ENCODE peak calls at places on chromosomes 5 and 9, in seven cellular contexts. X is epithelial cell of esophagus; O is CD8-positive, alpha-beta memory T cell; Y is astrocyte of the cerebellum; Q is neural progenitor cell; F is iPS DF 6.9; M is Karpas-422. R is an unnamed sample.

GRCh38 chr5:39118638-39119037 is 44.4 kb upstream of the RICTOR start:
- DNase-seq in O (no peak), M (no peak), Q (no peak), F (no peak), Y (no peak), X (no peak), R (no peak)

GRCh38 chr5:167639213-167639612 is 652.2 kb upstream of the WWC1 start:
- DNase-seq in Q (no peak), O (no peak), M (no peak), Y (no peak), X (peak), F (no peak), R (peak)

GRCh38 chr9:134494273-134494815 is 147.3 kb upstream of the COL5A1 start:
- DNase-seq in F (no peak), O (no peak), Q (no peak), Y (no peak), X (no peak), M (no peak), R (no peak)

GRCh38 chr5:158212915-158213314 is 354.0 kb upstream of the CLINT1 start:
- DNase-seq in M (no peak), X (no peak), Q (no peak), F (peak), Y (no peak), O (no peak), R (no peak)

GRCh38 chr5:94425396-94425795 is 193.0 kb downstream of the KIAA0825 start:
- DNase-seq in F (no peak), M (no peak), Q (no peak), Y (no peak), X (no peak), O (no peak), R (no peak)

GRCh38 chr9:93218671-93219420 is 34.9 kb downstream of the WNK2 start:
- DNase-seq in M (no peak), Q (no peak), F (no peak), O (no peak), X (no peak), Y (no peak), R (no peak)

GRCh38 chr9:124214116-124214515 is 43.6 kb upstream of the NEK6 start:
- DNase-seq in O (no peak), Y (no peak), X (no peak), F (no peak), Q (no peak), M (peak), R (no peak)

GRCh38 chr9:38066907-38067610 is 2.0 kb downstream of the SHB start:
- DNase-seq in O (no peak), M (peak), Y (no peak), Q (peak), X (peak), F (no peak), R (no peak)

GRCh38 chr5:77638204-77638762 is at the start of gene OTP:
- DNase-seq in Y (no peak), Q (no peak), F (no peak), M (no peak), O (no peak), X (no peak), R (no peak)

GRCh38 chr5:14958196-14958595 is 86.6 kb upstream of the ANKH start:
- DNase-seq in X (peak), Q (no peak), F (no peak), Y (no peak), M (no peak), O (no peak), R (peak)

GRCh38 chr5:132283423-132284043 is 10.7 kb upstream of the SLC22A4 start:
- DNase-seq in O (no peak), X (peak), Y (no peak), Q (no peak), F (no peak), M (peak), R (no peak)

GRCh38 chr9:24594234-24594850 is 48.6 kb upstream of the IZUMO3 start:
- DNase-seq in F (no peak), Q (no peak), Y (no peak), X (no peak), M (no peak), O (no peak), R (no peak)

GRCh38 chr9:130433168-130433946 is 11.4 kb upstream of the ASS1 start:
- DNase-seq in M (no peak), O (no peak), X (peak), Q (peak), F (no peak), Y (no peak), R (no peak)

GRCh38 chr9:14326264-14326826 is 12.4 kb upstream of the NFIB start:
- DNase-seq in F (no peak), Y (no peak), O (no peak), X (peak), M (peak), Q (no peak), R (peak)

GRCh38 chr5:95617057-95617456 is 2.8 kb upstream of the GPR150 start:
- DNase-seq in Q (no peak), M (no peak), O (no peak), X (peak), Y (no peak), F (no peak), R (no peak)

GRCh38 chr5:15021286-15022046 is 149.9 kb upstream of the ANKH start:
- DNase-seq in Q (no peak), O (no peak), F (no peak), Y (peak), X (no peak), M (no peak), R (no peak)

GRCh38 chr5:137370096-137370495 is 129.0 kb downstream of the SPOCK1 start:
- DNase-seq in O (no peak), Y (no peak), Q (no peak), F (no peak), X (peak), M (no peak), R (no peak)

GRCh38 chr9:126439402-126439765 is 112.8 kb downstream of the MVB12B start:
- DNase-seq in M (no peak), F (no peak), X (peak), O (no peak), Y (peak), Q (no peak), R (peak)

GRCh38 chr5:151085517-151086031 is 4.7 kb upstream of the TNIP1 start:
- DNase-seq in M (no peak), X (peak), O (peak), Y (no peak), Q (no peak), F (no peak), R (no peak)

GRCh38 chr5:95729115-95730010 is 1.8 kb upstream of the RHOBTB3 start:
- DNase-seq in O (no peak), Q (no peak), M (no peak), F (no peak), Y (no peak), X (no peak), R (no peak)

GRCh38 chr9:110659891-110660541 is 8.6 kb upstream of the MUSK start:
- DNase-seq in M (no peak), F (no peak), X (peak), Q (no peak), O (no peak), Y (no peak), R (no peak)

GRCh38 chr9:112271466-112272098 is 61.8 kb downstream of the PTBP3 start:
- DNase-seq in X (peak), F (no peak), Y (no peak), Q (no peak), O (no peak), M (no peak), R (no peak)

GRCh38 chr5:135178476-135179155 is 144.6 kb upstream of the PITX1 start:
- DNase-seq in O (no peak), M (peak), Q (no peak), Y (no peak), X (no peak), F (no peak), R (no peak)

GRCh38 chr5:52922384-52922783 is 66.8 kb upstream of the ITGA2 start:
- DNase-seq in Q (peak), M (no peak), X (peak), O (no peak), F (no peak), Y (peak), R (peak)

GRCh38 chr9:21796768-21797167 is 5.7 kb upstream of the MTAP start:
- DNase-seq in Q (no peak), X (peak), F (no peak), Y (no peak), O (no peak), M (no peak), R (no peak)

GRCh38 chr5:102090770-102091169 is 205.3 kb downstream of the SLCO4C1 start:
- DNase-seq in Y (no peak), F (no peak), O (no peak), M (peak), X (peak), Q (peak), R (no peak)

GRCh38 chr5:1826235-1826980 is 25.2 kb downstream of the NDUFS6 start:
- DNase-seq in Q (no peak), Y (no peak), O (no peak), M (no peak), X (no peak), F (no peak), R (no peak)

GRCh38 chr5:160262665-160263064 is 33.4 kb downstream of the FABP6 start:
- DNase-seq in X (no peak), F (no peak), Y (no peak), M (no peak), O (no peak), Q (peak), R (no peak)

GRCh38 chr9:126499005-126499910 is 114.5 kb upstream of the LMX1B start:
- DNase-seq in M (peak), X (peak), Y (no peak), Q (peak), F (no peak), O (peak), R (no peak)

GRCh38 chr9:109194157-109194556 is 27.1 kb upstream of the FRRS1L start:
- DNase-seq in X (no peak), M (no peak), Y (no peak), F (no peak), Q (no peak), O (no peak), R (no peak)

GRCh38 chr5:21802869-21803490 is 1050.2 kb downstream of the CDH12 start:
- DNase-seq in X (peak), O (no peak), Y (no peak), Q (peak), M (peak), F (no peak), R (no peak)

GRCh38 chr9:129630967-129631672 is 5.2 kb downstream of the NTMT1 start:
- DNase-seq in M (no peak), Y (no peak), X (peak), O (no peak), Q (no peak), F (no peak), R (no peak)

GRCh38 chr5:54601832-54602231 is 84.3 kb downstream of the SNX18 start:
- DNase-seq in O (no peak), Y (no peak), F (no peak), Q (no peak), X (no peak), M (no peak), R (no peak)

GRCh38 chr9:121681404-121681803 is 30.0 kb downstream of the DAB2IP start:
- DNase-seq in Q (no peak), M (no peak), X (no peak), O (no peak), Y (no peak), F (no peak), R (no peak)

GRCh38 chr9:134660407-134660806 is 18.8 kb downstream of the COL5A1 start:
- DNase-seq in Y (no peak), X (no peak), Q (no peak), M (peak), F (no peak), O (no peak), R (no peak)

GRCh38 chr5:117955831-117956230 is 1032.5 kb downstream of the DTWD2 start:
- DNase-seq in M (no peak), Y (no peak), F (no peak), Q (no peak), O (no peak), X (no peak), R (no peak)

GRCh38 chr9:75930766-75931311 is 40.4 kb downstream of the PCSK5 start:
- DNase-seq in O (no peak), Y (no peak), F (no peak), X (no peak), M (no peak), Q (peak), R (no peak)

GRCh38 chr5:59583810-59584562 is 309.5 kb downstream of the PDE4D start:
- DNase-seq in M (no peak), X (peak), Q (no peak), O (no peak), F (no peak), Y (no peak), R (no peak)

GRCh38 chr5:59586811-59587340 is 306.6 kb downstream of the PDE4D start:
- DNase-seq in X (no peak), M (no peak), Q (no peak), F (no peak), O (no peak), Y (no peak), R (no peak)

GRCh38 chr5:59584858-59585846 is 308.4 kb downstream of the PDE4D start:
- DNase-seq in Q (no peak), M (no peak), F (no peak), X (no peak), Y (no peak), O (no peak), R (no peak)

GRCh38 chr5:59582746-59583145 is 310.8 kb downstream of the PDE4D start:
- DNase-seq in F (no peak), X (no peak), Y (no peak), M (no peak), O (no peak), Q (no peak), R (no peak)

DNA sequence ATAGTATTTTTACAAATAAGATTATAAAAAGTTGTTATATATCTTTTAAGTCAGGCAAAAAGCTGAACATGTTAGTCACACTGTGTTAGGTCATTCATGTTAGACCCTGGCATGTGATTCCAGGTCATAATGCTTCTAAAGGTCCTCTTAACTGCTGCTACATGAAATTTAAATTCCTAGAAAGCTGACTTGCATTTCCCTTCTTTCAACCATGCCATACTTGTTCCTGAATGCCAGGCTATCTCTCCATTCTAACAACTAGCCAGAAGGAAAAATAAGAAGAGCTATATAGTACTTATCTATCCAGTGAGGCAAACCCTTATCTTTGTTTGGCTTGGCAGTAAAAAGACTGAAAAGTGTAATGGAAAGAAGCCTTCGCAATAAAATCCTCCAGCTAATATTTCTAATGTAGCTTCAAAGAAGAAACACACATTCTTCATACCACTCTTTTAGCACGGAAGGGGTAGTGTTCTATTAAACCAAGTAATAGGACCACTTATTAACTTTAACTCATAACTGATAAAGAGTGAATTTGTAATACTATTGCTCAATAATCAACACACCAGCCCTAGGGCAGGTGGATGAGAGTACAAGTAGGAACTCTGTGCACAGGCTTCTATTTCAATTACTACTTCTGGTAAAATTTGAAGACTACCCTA is 310.2 kb downstream of the PDE4D start:
- DNase-seq in X (no peak), M (no peak), Q (no peak), Y (no peak), O (no peak), F (no peak), R (no peak)
- H3K4me3 ChIP-seq in X (no peak), M (no peak), Q (no peak), Y (no peak), O (no peak), F (no peak), R (no peak)

GRCh38 chr9:114016629-114017423 is 61.3 kb downstream of the AMBP start:
- DNase-seq in X (no peak), F (no peak), O (no peak), Q (no peak), Y (no peak), M (no peak), R (no peak)
- H3K4me3 ChIP-seq in X (no peak), F (no peak), O (no peak), Q (no peak), Y (no peak), M (no peak), R (no peak)

DNA sequence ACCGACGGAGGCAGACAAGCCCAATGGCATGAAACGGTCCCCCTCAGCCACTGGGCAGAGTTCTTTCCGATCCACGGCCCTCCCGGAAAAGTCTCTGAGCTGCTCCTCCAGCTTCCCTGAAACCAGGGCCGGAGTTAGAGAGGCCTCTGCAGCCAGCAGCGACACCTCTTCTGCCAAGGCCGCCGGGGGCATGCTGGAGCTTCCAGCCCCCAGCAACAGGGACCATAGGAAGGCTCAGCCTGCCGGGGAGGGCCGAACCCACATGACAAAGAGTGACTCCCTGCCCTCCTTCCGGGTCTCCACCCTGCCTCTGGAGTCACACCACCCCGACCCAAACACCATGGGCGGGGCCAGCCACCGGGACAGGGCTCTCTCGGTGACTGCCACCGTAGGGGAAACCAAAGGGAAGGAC is 30.1 kb downstream of the CD180 start:
- DNase-seq in O (peak), F (no peak), M (peak), Y (no peak), X (peak), Q (no peak), R (no peak)
- H3K4me3 ChIP-seq in O (peak), F (no peak), M (peak), Y (no peak), X (no peak), Q (no peak), R (no peak)

DNA sequence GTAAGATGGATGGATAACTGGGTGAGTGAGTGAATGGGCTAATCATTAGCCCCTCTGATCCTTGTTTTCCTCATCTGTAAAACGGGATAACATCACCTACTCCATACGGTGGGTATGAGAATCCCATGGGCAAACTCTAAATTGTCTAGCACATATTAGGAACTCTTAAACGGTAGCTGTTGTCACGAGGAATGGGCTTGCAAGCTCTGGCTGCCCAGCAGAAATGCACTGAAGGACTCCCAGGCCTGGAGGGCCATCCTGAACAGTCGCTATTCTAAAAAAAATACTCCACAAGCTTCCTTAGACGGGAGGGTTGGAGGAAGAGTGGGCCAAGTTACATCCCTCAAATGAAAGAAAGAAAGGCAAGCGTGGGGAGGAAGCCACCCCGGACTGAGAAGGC is 711 bp upstream of the POU4F3 start:
- DNase-seq in F (no peak), X (no peak), Q (no peak), Y (no peak), O (no peak), M (no peak), R (no peak)
- H3K4me3 ChIP-seq in F (no peak), X (no peak), Q (peak), Y (no peak), O (no peak), M (no peak), R (no peak)